ENCODE peak calls at places on chromosomes 11 and 22, in five cellular contexts. H, U, V, O and C are unnamed samples.

GRCh38 chr22:20777420-20778177 is 3.7 kb downstream of the SERPIND1 start:
- DNase-seq in U (peak; percentile 34), V (no peak), O (peak; percentile 97), H (no peak), C (no peak)

GRCh38 chr11:70841264-70841663 is 411.1 kb downstream of the SHANK2 start:
- DNase-seq in V (no peak), U (no peak), H (no peak), O (no peak), C (no peak)

GRCh38 chr11:34155759-34156062 is 50.3 kb downstream of the NAT10 start:
- DNase-seq in H (no peak), O (no peak), U (no peak), V (no peak), C (no peak)

GRCh38 chr11:43996318-43996717 is 51.5 kb upstream of the ACCSL start:
- DNase-seq in V (no peak), O (no peak), H (no peak), U (no peak), C (no peak)

GRCh38 chr22:41752011-41752975 is 48.2 kb upstream of the CCDC134 start:
- DNase-seq in U (no peak), V (no peak), H (no peak), O (peak; percentile 60), C (no peak)

GRCh38 chr11:78995166-78995565 is 420.5 kb upstream of the NARS2 start:
- DNase-seq in U (no peak), O (no peak), H (no peak), V (no peak), C (no peak)

GRCh38 chr22:45226681-45227186 is 14.0 kb downstream of the KIAA0930 start:
- DNase-seq in O (peak; percentile 51), H (no peak), U (no peak), V (no peak), C (no peak)

GRCh38 chr11:129425214-129425613 is 49.6 kb downstream of the BARX2 start:
- DNase-seq in U (no peak), H (no peak), O (no peak), V (no peak), C (no peak)

GRCh38 chr11:70547386-70547785 is 149.1 kb downstream of the CTTN start:
- DNase-seq in O (no peak), V (no peak), U (no peak), H (no peak), C (no peak)

GRCh38 chr11:104254347-104254746 is 90.4 kb upstream of the PDGFD start:
- DNase-seq in U (no peak), O (peak; percentile 69), V (peak; percentile 72), H (no peak), C (peak; percentile 1)

GRCh38 chr22:39994566-39995345 is at the start of gene FAM83F:
- DNase-seq in O (peak; percentile 78), H (peak; percentile 16), U (no peak), V (no peak), C (peak; percentile 69)

GRCh38 chr11:71266114-71266833 is 13.9 kb upstream of the SHANK2 start:
- DNase-seq in H (no peak), O (peak; percentile 55), U (no peak), V (no peak), C (no peak)

GRCh38 chr22:25404923-25405853 is 159.3 kb upstream of the GRK3 start:
- DNase-seq in V (peak; percentile 49), H (peak; percentile 51), O (peak; percentile 76), U (peak; percentile 61), C (peak; percentile 81)

GRCh38 chr11:19573666-19574065 is 139.0 kb upstream of the NAV2 start:
- DNase-seq in V (no peak), O (no peak), U (no peak), H (no peak), C (no peak)

GRCh38 chr11:15189646-15190365 is 75.1 kb downstream of the INSC start:
- DNase-seq in O (peak; percentile 29), U (no peak), V (no peak), H (no peak), C (no peak)

GRCh38 chr22:31055322-31056159 is 25.6 kb upstream of the SMTN start:
- DNase-seq in U (peak; percentile 93), H (no peak), O (peak; percentile 100), V (no peak), C (no peak)

GRCh38 chr22:38882972-38883622 is 11.1 kb upstream of the CBX6 start:
- DNase-seq in V (no peak), H (no peak), O (peak; percentile 51), U (no peak), C (no peak)

GRCh38 chr22:24289138-24289537 is 18.5 kb downstream of the SPECC1L start:
- DNase-seq in O (peak; percentile 24), V (no peak), U (peak; percentile 83), H (no peak), C (no peak)

GRCh38 chr11:68810164-68810563 is 31.6 kb downstream of the CPT1A start:
- DNase-seq in O (no peak), V (no peak), U (no peak), H (no peak), C (no peak)

GRCh38 chr22:22038178-22038880 is 55.7 kb upstream of the TOP3B start:
- DNase-seq in U (no peak), O (no peak), H (no peak), V (no peak), C (no peak)

GRCh38 chr11:115761348-115761747 is 257.1 kb upstream of the CADM1 start:
- DNase-seq in U (no peak), V (no peak), H (no peak), O (no peak), C (no peak)

GRCh38 chr11:8260202-8260996 is 3.3 kb downstream of the LMO1 start:
- DNase-seq in U (no peak), O (no peak), H (no peak), V (no peak), C (no peak)

GRCh38 chr22:45878901-45879551 is 97.9 kb downstream of the WNT7B start:
- DNase-seq in H (no peak), V (no peak), U (no peak), O (no peak), C (no peak)

GRCh38 chr11:117945047-117945820 is 16.0 kb upstream of the TMPRSS13 start:
- DNase-seq in H (no peak), V (no peak), O (no peak), U (no peak), C (no peak)

GRCh38 chr11:11349870-11350325 is 3.2 kb downstream of the CSNK2A3 start:
- DNase-seq in V (no peak), O (peak; percentile 36), U (peak; percentile 70), H (no peak), C (no peak)

GRCh38 chr11:71251159-71251721 is 1.1 kb downstream of the SHANK2 start:
- DNase-seq in U (no peak), V (no peak), O (peak; percentile 37), H (no peak), C (no peak)